ENCODE peak calls at places on chromosomes 6 and 20, in seven cellular contexts. F is heart left ventricle, P is cardiac muscle cell, A is psoas muscle, N is fibroblast of lung, S is keratinocyte, Z is neural progenitor cell. T is an unnamed sample.

GRCh38 chr6:12584631-12585405 is 131.7 kb upstream of the PHACTR1 start:
- DNase-seq in F (no peak), P (peak; percentile 54), A (no peak), N (no peak), S (no peak), Z (no peak), T (no peak)

GRCh38 chr6:167767715-167768107 is 59.0 kb upstream of the AFDN start:
- DNase-seq in F (no peak), P (no peak), A (no peak), N (no peak), S (no peak), Z (no peak), T (no peak)

GRCh38 chr20:884983-885952 is 30.9 kb downstream of the ANGPT4 start:
- DNase-seq in F (peak; percentile 25), P (peak; percentile 76), A (no peak), N (peak; percentile 19), S (no peak), Z (peak; percentile 94), T (no peak)

GRCh38 chr6:134165827-134166226 is 113.4 kb upstream of the SLC2A12 start:
- DNase-seq in F (no peak), P (peak; percentile 24), A (no peak), N (no peak), S (no peak), Z (no peak), T (no peak)

GRCh38 chr6:84554069-84554468 is 210.3 kb downstream of the TBX18 start:
- DNase-seq in F (no peak), P (peak; percentile 83), A (no peak), N (peak; percentile 89), S (no peak), Z (no peak), T (no peak)

GRCh38 chr6:168865-169455 is 123.3 kb upstream of the DUSP22 start:
- DNase-seq in F (no peak), P (peak; percentile 65), A (no peak), N (peak; percentile 69), S (no peak), Z (peak; percentile 49), T (no peak)

GRCh38 chr6:12749531-12750379 is 33.2 kb downstream of the PHACTR1 start:
- DNase-seq in F (no peak), P (peak; percentile 33), A (no peak), N (no peak), S (no peak), Z (peak; percentile 71), T (no peak)

GRCh38 chr6:36642913-36643817 is 35.3 kb upstream of the CDKN1A start:
- DNase-seq in F (peak; percentile 72), P (peak; percentile 90), A (peak; percentile 87), N (peak; percentile 88), S (no peak), Z (no peak), T (peak; percentile 96)

GRCh38 chr20:63183422-63184146 is 32.3 kb downstream of the YTHDF1 start:
- DNase-seq in F (no peak), P (peak; percentile 39), A (no peak), N (peak; percentile 17), S (no peak), Z (peak; percentile 74), T (no peak)

GRCh38 chr6:113405326-113406050 is 451.7 kb upstream of the MARCKS start:
- DNase-seq in F (no peak), P (no peak), A (no peak), N (peak; percentile 58), S (no peak), Z (no peak), T (no peak)

GRCh38 chr6:42083530-42083929 is 33.2 kb downstream of the TAF8 start:
- DNase-seq in F (no peak), P (no peak), A (no peak), N (no peak), S (no peak), Z (no peak), T (no peak)

GRCh38 chr20:11394145-11394833 is 523.4 kb upstream of the BTBD3 start:
- DNase-seq in F (no peak), P (peak; percentile 48), A (no peak), N (peak; percentile 25), S (peak; percentile 73), Z (no peak), T (no peak)

GRCh38 chr20:13158339-13158738 is 62.7 kb upstream of the ISM1 start:
- DNase-seq in F (no peak), P (no peak), A (no peak), N (no peak), S (no peak), Z (no peak), T (no peak)

GRCh38 chr6:107585815-107586435 is 96.0 kb downstream of the SOBP start:
- DNase-seq in F (no peak), P (no peak), A (no peak), N (no peak), S (no peak), Z (no peak), T (no peak)

GRCh38 chr20:39059036-39059435 is 96.9 kb downstream of the DHX35 start:
- DNase-seq in F (no peak), P (no peak), A (no peak), N (no peak), S (no peak), Z (no peak), T (no peak)

GRCh38 chr6:113065606-113066005 is 718.5 kb downstream of the RFPL4B start:
- DNase-seq in F (no peak), P (peak; percentile 69), A (no peak), N (peak; percentile 52), S (no peak), Z (peak; percentile 11), T (no peak)

GRCh38 chr6:3239110-3239830 is 11.8 kb upstream of the TUBB2B start:
- DNase-seq in F (no peak), P (no peak), A (no peak), N (no peak), S (no peak), Z (peak; percentile 57), T (no peak)

GRCh38 chr6:37366910-37367309 is 13.1 kb downstream of the RNF8 start:
- DNase-seq in F (no peak), P (no peak), A (no peak), N (no peak), S (no peak), Z (no peak), T (no peak)

GRCh38 chr6:26493258-26493657 is 6.8 kb upstream of the BTN1A1 start:
- DNase-seq in F (no peak), P (peak; percentile 41), A (no peak), N (peak; percentile 43), S (no peak), Z (no peak), T (no peak)

GRCh38 chr6:32086661-32087573 is 22.2 kb downstream of the TNXB start:
- DNase-seq in F (no peak), P (peak; percentile 70), A (no peak), N (peak; percentile 57), S (no peak), Z (no peak), T (no peak)

GRCh38 chr20:41424546-41424945 is 57.9 kb upstream of the EMILIN3 start:
- DNase-seq in F (no peak), P (peak; percentile 14), A (no peak), N (peak; percentile 23), S (no peak), Z (no peak), T (no peak)

GRCh38 chr6:20038805-20039204 is 173.5 kb downstream of the MBOAT1 start:
- DNase-seq in F (no peak), P (no peak), A (no peak), N (no peak), S (no peak), Z (no peak), T (no peak)

GRCh38 chr6:136538836-136539235 is 11.4 kb downstream of the MAP7 start:
- DNase-seq in F (no peak), P (no peak), A (no peak), N (no peak), S (no peak), Z (no peak), T (no peak)
- TF ChIP-seq CTCF in F (no peak), P (no peak), A (no peak), N (no peak), S (no peak), Z (no peak), T (no peak)

DNA sequence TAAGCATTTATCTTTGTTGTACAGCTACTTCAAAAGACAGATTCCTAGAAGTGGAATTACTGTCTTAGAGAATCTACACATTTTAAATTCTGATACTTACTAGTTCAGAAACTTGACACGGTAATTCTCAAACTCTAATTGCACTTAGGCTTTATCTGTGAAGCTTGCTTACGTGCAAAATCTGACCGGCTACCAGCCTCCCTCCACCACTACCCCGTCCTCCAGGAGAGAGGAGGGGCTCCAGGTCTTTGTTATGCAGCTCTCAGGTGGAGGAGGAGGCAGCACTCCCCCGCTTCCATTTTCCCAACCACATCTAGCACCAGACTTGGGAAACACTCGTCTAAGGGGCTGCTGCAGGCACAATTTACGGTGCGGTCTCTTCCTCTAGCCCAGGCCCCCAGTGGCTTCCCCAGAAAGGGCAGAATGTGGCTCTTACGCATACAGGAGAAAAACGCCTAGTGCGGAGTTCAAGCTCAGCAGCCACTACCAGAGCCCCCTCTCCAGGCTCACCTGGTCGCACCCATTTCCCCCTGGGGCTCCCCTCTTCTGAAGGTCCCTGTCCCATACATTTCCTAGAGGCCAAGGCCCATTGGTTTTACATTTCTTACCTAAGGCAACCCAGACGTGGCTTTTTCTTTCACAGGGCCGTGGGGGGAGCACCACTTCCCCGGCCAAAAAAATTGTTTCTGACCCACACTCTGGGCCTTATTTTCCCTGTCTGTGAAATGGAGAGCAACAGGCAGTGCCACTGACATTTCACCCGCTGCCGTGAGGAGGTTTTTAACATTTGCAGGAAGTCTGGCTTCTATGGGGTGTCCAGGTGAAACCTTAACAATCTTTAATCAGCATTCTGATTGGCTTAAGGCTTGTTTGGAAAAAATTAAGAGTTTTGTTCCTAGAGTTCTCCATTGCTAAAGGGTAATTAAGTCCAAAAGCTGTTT is 1.6 kb upstream of the TGIF2 start:
- DNase-seq in F (no peak), P (no peak), A (no peak), N (no peak), S (no peak), Z (peak; percentile 72), T (no peak)
- H3K4me3 ChIP-seq in F (no peak overlapping the region), P (peak overlapping the region; percentile 31), A (no peak overlapping the region), N (no peak overlapping the region), S (no peak overlapping the region), Z (peak overlapping the region; percentile 79), T (no peak overlapping the region)

DNA sequence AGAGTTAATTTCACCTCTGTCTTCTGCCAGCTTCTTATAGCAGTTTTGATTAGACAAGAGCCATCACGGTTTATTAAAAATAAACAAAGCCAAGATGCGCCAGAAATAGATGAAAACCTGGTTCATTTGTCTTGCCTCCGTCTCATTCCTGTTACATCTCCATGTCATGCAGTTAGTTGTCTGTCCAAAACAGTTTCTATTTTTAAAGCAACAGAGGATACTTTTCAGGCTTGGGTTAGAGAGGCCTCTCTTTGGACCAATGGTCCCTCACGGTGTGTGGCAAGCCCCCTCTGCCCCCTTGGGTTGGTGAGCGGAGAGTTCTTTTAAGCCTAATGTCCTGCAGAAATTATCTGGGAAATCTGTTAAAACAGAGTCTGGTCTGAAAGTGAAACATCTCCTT is 64.3 kb downstream of the ZDHHC14 start:
- DNase-seq in F (no peak), P (no peak), A (no peak), N (no peak), S (no peak), Z (no peak), T (no peak)
- H3K27ac ChIP-seq in F (no peak overlapping the region), P (no peak overlapping the region), A (no peak overlapping the region), N (no peak overlapping the region), S (no peak overlapping the region), Z (no peak overlapping the region), T (no peak overlapping the region)

DNA sequence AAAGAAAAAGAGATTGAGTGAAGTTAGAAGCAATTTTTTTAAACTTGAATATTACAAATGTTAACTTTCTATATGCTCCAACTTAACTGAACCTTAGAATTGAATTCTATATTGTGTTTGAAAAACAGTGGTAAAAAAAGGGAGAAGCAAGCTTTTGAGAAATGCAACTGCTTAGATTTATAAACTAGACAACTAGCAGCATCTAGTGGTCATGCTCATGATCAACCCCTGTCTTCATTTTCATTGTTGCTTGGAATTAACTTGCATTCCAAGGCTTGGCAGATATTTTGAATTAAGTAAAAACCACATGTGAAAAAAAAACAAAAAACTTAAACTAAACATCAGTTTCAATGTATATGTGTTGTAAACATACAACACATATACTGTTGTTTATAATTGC is 113.1 kb downstream of the C6orf58 start:
- DNase-seq in F (no peak), P (peak; percentile 42), A (no peak), N (peak; percentile 51), S (no peak), Z (peak; percentile 34), T (no peak)
- TF ChIP-seq CTCF in F (peak; percentile 26), P (peak; percentile 65), A (peak; percentile 16), N (peak; percentile 76), S (peak; percentile 54), Z (peak; percentile 67), T (no peak)

T was measured in ascending aorta.